ENCODE peak calls at places on chromosomes 5 and 9, in seven cellular contexts. Z is stomach, I is heart right ventricle, R is astrocyte of the spinal cord, P is B cell, G is choroid plexus epithelial cell, Y is mesothelial cell of epicardium. S is an unnamed sample.

GRCh38 chr5:157464518-157465171 is 4.6 kb downstream of the NIPAL4 start:
- DNase-seq in Z (peak; percentile 35), I (no peak), R (peak; percentile 88), P (no peak), G (peak; percentile 93), Y (no peak), S (peak; percentile 99)

GRCh38 chr9:127498298-127498697 is 47.0 kb downstream of the LRSAM1 start:
- DNase-seq in Z (no peak), I (no peak), R (no peak), P (no peak), G (no peak), Y (no peak), S (no peak)

GRCh38 chr5:155699385-155699784 is 627.6 kb upstream of the SGCD start:
- DNase-seq in Z (no peak), I (no peak), R (no peak), P (no peak), G (no peak), Y (no peak), S (no peak)

GRCh38 chr5:68041293-68041692 is 174.3 kb upstream of the PIK3R1 start:
- DNase-seq in Z (no peak), I (peak; percentile 32), R (no peak), P (peak; percentile 68), G (no peak), Y (no peak), S (no peak)

GRCh38 chr5:156589859-156590216 is 260.3 kb upstream of the PPP1R2B start:
- DNase-seq in Z (no peak), I (no peak), R (no peak), P (no peak), G (no peak), Y (no peak), S (no peak)

GRCh38 chr9:109224751-109225150 is 57.7 kb upstream of the FRRS1L start:
- DNase-seq in Z (no peak), I (no peak), R (no peak), P (no peak), G (no peak), Y (no peak), S (no peak)

GRCh38 chr9:91659529-91660294 is 236.1 kb upstream of the NFIL3 start:
- DNase-seq in Z (no peak), I (no peak), R (peak; percentile 23), P (no peak), G (peak; percentile 70), Y (no peak), S (peak; percentile 18)

GRCh38 chr9:22469928-22470544 is 23.4 kb downstream of the DMRTA1 start:
- DNase-seq in Z (no peak), I (no peak), R (peak; percentile 49), P (peak; percentile 14), G (peak; percentile 55), Y (peak; percentile 38), S (peak; percentile 44)

GRCh38 chr9:76810377-76810957 is 46.2 kb downstream of the PCA3 start:
- DNase-seq in Z (no peak), I (no peak), R (peak; percentile 69), P (peak; percentile 32), G (peak; percentile 86), Y (peak; percentile 54), S (peak; percentile 72)

GRCh38 chr5:149019562-149020140 is 43.2 kb downstream of the SH3TC2 start:
- DNase-seq in Z (no peak), I (no peak), R (no peak), P (no peak), G (no peak), Y (no peak), S (no peak)

GRCh38 chr5:40991168-40991980 is 79.8 kb downstream of the MROH2B start:
- DNase-seq in Z (peak; percentile 52), I (no peak), R (peak; percentile 94), P (no peak), G (peak; percentile 99), Y (no peak), S (peak; percentile 83)

GRCh38 chr5:53133020-53133419 is 23.5 kb upstream of the MOCS2 start:
- DNase-seq in Z (no peak), I (no peak), R (no peak), P (no peak), G (no peak), Y (no peak), S (no peak)

GRCh38 chr5:173625686-173626500 is 9.4 kb upstream of the BOD1 start:
- DNase-seq in Z (no peak), I (no peak), R (no peak), P (peak; percentile 49), G (peak; percentile 49), Y (no peak), S (no peak)

DNA sequence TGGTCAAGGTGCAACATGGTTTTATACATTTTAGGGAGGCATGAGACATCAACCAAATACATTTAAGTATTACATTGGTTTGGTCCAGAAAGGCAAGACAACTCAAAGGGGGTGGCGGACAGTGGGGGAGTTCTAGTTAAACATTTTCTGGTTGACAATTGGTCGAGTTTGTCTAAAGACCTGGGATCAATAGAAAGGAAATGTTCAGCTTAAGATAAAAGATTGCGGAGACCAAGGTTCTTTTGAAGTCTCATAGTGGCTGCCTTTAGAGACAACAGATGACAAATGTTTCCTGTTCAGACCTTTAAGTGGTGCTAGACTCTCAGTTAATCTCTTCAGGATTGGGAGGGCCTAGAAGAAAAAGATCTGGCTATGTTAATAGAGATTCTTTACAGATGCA is 47.7 kb upstream of the TTC39B start:
- DNase-seq in Z (no peak), I (no peak), R (no peak), P (no peak), G (no peak), Y (no peak), S (no peak)
- TF ChIP-seq CTCF in Z (no peak), I (no peak), R (no peak), P (no peak), G (peak; percentile 9), Y (no peak), S (no peak)

GRCh38 chr5:32627219-32627880 is 42.0 kb downstream of the SUB1 start:
- DNase-seq in Z (no peak), I (no peak), R (no peak), P (no peak), G (peak; percentile 39), Y (no peak), S (no peak)

GRCh38 chr5:32625106-32625505 is 39.7 kb downstream of the SUB1 start:
- DNase-seq in Z (no peak), I (no peak), R (no peak), P (no peak), G (peak; percentile 61), Y (no peak), S (no peak)

GRCh38 chr5:32630867-32631491 is 45.6 kb downstream of the SUB1 start:
- DNase-seq in Z (no peak), I (no peak), R (no peak), P (no peak), G (no peak), Y (no peak), S (no peak)

DNA sequence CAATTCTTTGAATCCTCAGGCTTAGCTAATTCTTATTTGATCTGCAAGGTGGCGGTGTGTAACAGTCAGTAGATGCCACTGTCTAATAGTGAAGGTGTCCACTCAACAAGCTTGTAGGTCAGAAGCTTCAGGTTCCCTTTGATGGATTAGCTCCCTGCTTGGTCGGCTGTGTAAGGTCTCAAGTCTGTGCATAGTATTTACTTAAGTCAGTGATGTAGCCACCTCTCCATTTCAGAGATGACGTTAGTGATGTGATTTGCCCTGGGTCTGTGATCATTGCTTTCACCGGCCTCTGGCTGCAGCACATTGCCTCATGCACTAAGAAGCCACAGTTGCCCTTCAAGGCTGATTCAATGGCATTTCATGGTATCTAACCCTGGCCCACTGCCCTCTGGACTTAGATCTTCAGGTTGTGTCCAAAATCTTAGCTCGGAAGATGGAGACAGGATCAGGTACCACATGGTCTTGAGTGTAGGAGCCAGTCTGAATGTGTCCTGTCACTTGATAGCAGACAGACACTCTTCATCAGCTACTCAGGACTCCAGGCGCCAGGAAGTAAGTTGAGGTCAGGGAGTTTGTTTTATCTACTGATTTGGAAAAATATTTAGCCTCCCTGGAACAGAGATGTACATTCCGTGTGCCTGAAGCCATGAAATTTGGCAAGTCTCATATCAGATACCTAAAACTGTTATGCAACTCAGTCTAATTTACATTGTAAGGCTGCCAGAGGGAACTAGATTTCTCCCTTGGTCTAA is 42.9 kb downstream of the SUB1 start:
- DNase-seq in Z (no peak), I (no peak), R (no peak), P (no peak), G (peak; percentile 28), Y (no peak), S (peak; percentile 43)
- TF ChIP-seq CTCF in Z (no peak), I (no peak), R (no peak), P (no peak), G (no peak), Y (no peak), S (no peak)

DNA sequence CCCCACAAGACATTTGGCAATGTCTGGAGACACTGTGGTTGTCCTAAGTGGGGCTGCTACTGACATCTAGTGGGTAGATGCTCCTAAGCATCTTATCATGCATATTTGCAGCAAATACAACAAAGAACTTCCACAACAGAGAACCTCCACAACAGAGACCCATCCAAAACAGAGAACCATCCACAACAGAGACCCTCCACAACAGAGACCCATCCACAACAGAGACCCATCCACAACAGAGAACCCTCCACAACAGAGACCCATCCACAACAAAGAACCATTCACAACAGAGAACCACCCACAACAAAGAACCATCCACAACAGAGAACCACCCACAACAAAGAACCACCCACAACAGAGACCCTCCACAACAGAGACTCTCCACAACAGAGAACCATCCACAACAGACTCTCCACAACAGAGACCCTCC is 32.8 kb downstream of the ARPC5L start:
- DNase-seq in Z (no peak), I (no peak), R (peak; percentile 52), P (peak; percentile 52), G (peak; percentile 79), Y (no peak), S (peak; percentile 54)
- TF ChIP-seq CTCF in Z (no peak), I (peak; percentile 52), R (peak; percentile 73), P (peak; percentile 53), G (peak; percentile 80), Y (no peak), S (peak; percentile 47)

DNA sequence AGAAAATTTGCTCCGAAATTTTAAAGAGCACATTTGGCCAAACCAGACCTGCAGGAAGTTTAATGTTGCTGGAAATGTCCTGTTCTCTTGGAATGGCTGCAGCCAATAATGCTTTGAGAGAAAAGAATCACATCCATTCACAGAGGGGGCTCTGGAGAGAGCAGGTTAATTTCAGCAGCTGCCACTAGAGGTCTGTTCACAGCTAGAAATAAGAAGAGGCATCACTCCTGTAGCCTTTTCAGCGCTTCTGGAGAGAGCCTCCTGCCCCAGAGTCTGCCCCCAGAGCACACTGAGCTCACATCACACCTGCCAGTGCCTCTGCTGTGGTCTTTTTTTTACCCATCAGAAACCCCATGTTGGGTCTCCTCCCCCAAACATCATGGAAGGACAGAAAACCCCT is 124.8 kb upstream of the RAD23B start:
- DNase-seq in Z (no peak), I (no peak), R (peak; percentile 49), P (no peak), G (peak; percentile 68), Y (no peak), S (peak; percentile 36)
- TF ChIP-seq CTCF in Z (no peak), I (peak; percentile 50), R (peak; percentile 65), P (peak; percentile 21), G (peak; percentile 76), Y (peak; percentile 30), S (peak; percentile 29)